ENCODE peak calls at places on chromosomes 5 and 9, in seven cellular contexts. E is IMR-90, C is H9, J is mammary epithelial cell, S is endodermal cell, X is fibroblast of lung, N is H1. B is an unnamed sample. For H3K27me3, the result is how much of the 10 kb centered on the place peaks cover.

GRCh38 chr5:74056789-74057164 is 430.8 kb downstream of the ARHGEF28 start:
- DNase-seq in N (no peak), S (peak), J (peak), E (peak), C (no peak), X (peak), B (peak)

GRCh38 chr5:31921852-31922305 is 252.2 kb downstream of the GOLPH3 start:
- DNase-seq in E (peak), C (no peak), J (peak), N (peak), X (peak), S (no peak), B (no peak)

GRCh38 chr9:23826120-23826629 is at the start of gene ELAVL2:
- DNase-seq in J (peak), S (peak), X (peak), C (peak), E (peak), N (peak), B (peak)

GRCh38 chr5:108858959-108859358 is 111.3 kb downstream of the FER start:
- DNase-seq in C (no peak), S (no peak), J (peak), X (peak), E (peak), N (no peak), B (no peak)

GRCh38 chr9:17881371-17881770 is 302.5 kb downstream of the SH3GL2 start:
- DNase-seq in X (no peak), N (no peak), S (no peak), J (no peak), E (no peak), C (no peak), B (no peak)

GRCh38 chr9:120612218-120612617 is 32.3 kb upstream of the CDK5RAP2 start:
- DNase-seq in X (no peak), S (no peak), N (no peak), J (no peak), C (no peak), E (peak), B (no peak)

GRCh38 chr5:79806741-79807140 is 117.1 kb downstream of the CMYA5 start:
- DNase-seq in J (no peak), X (no peak), E (no peak), S (no peak), N (no peak), C (no peak), B (no peak)

GRCh38 chr5:38556599-38557308 is at the start of gene LIFR:
- DNase-seq in N (no peak), X (peak), J (peak), S (peak), E (peak), C (peak), B (peak)

GRCh38 chr9:124855566-124855943 is 2.3 kb downstream of the WDR38 start:
- DNase-seq in J (no peak), S (no peak), N (no peak), X (no peak), E (no peak), C (no peak), B (no peak)

GRCh38 chr9:136105398-136106135 is 10.5 kb upstream of the NACC2 start:
- DNase-seq in C (peak), E (peak), X (peak), N (no peak), J (no peak), S (no peak), B (no peak)

GRCh38 chr9:131434673-131435072 is 40.8 kb downstream of the PRRC2B start:
- DNase-seq in E (no peak), N (no peak), J (no peak), X (no peak), C (no peak), S (no peak), B (no peak)

GRCh38 chr5:83467315-83468044 is 4.1 kb upstream of the VCAN start:
- DNase-seq in E (peak), S (no peak), J (no peak), N (no peak), X (peak), C (no peak), B (no peak)

GRCh38 chr5:119312403-119312802 is 43.4 kb upstream of the TNFAIP8 start:
- DNase-seq in C (no peak), J (no peak), S (peak), E (no peak), X (no peak), N (no peak), B (no peak)

GRCh38 chr9:121688149-121688680 is 36.8 kb downstream of the DAB2IP start:
- DNase-seq in J (no peak), X (no peak), S (no peak), C (no peak), E (no peak), N (no peak), B (no peak)

DNA sequence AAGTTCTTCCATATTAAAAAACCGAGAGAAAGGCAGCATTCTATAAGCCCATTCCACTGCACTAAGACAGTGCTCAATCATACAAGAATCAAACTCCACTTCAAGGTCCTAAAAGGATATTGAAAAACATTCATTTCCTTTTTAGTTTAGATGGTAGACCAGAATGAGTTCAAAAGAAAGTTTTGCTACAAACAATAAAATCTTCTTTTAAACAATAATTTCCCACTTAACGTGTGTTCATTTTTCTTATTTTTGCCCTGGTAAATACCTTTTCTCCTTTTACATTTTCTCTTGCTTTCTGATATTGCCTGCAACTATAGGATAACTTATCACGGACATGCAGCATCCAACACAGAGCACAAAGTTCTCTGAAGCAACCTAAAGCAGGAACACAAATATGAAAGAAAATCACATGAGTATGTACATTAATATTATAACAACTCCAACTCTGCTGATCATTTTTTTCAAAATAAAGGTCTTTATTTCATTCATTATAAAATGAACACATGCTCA is 61.7 kb downstream of the CPLANE1 start:
- DNase-seq in E (no peak), C (no peak), J (no peak), S (no peak), N (no peak), X (no peak), B (no peak)
- H3K27me3 ChIP-seq in E (under half), C (under half), J (under half), S (under half), N (under half), X (under half), B (under half)

DNA sequence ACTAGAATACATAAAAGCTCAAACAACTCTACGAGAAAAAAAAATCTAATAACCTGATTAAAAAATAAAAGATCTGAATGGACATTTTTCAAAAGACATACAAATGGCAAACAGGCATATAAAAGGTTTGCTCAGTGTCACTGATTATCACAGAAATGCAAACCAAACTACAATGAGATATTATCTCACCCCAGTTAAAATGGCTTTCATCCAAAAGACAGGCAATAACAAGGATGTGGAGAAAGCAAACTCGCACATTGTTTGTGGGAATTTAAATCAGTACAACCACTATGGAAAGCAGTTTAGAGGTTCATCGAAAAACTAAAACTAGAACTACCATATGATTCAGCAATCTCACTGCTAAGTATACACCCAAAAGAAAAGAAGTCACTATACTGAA is 20.8 kb downstream of the UGT3A2 start:
- DNase-seq in X (no peak), N (no peak), E (no peak), J (no peak), C (no peak), S (no peak), B (no peak)
- H3K9ac ChIP-seq in X (no peak), N (no peak), E (no peak), J (no peak), C (no peak), S (no peak), B (no peak)

DNA sequence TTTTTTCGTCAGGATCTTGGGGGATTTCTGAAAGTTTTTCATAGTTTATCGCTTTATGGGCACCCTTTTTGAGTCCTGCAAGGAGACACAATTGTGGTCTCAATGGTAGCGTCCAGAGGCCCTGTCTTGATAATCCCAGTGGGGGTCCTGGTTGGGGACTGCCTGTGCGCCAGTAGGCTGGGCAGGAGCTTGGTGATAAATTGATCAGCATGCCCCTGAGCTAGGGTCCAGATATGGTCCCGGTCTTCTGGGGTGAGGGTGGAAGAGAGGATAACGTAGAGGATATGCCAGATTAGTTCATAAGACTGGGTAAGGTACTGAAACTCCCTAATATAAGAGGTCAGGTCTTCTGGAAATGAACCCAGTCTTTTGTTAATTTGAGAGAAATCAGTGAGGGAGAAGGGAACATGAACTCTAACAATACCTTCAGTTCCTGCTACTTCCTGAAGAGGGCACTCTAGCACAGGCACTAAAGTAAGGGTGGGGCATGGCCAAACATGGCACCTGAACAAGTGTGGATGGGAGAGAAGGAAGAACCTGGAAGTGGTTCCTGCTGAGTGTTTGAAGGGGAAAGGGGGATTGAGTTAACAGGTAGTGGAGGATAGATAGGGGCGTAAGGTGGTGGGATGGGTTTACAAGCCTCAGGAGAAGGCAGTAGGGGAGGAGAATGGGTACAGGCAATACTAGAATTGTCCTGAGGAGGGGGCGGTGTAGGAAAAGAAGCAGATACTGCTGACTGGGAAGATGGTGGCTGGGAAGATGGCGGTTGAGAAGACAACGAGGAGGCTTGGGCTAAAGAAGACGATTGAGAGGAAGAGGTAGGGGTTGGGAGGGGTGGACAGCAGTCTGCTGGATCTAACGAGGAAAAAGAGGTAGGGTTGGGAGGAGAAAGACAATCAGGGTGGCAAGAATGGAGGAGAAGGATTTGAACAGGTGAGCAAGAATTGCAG is 33.8 kb upstream of the ANXA2R start:
- DNase-seq in X (peak), C (peak), N (no peak), S (peak), J (peak), E (peak), B (peak)
- TF ChIP-seq CTCF in X (peak), C (peak), N (peak), S (peak), J (peak), E (peak), B (peak)

DNA sequence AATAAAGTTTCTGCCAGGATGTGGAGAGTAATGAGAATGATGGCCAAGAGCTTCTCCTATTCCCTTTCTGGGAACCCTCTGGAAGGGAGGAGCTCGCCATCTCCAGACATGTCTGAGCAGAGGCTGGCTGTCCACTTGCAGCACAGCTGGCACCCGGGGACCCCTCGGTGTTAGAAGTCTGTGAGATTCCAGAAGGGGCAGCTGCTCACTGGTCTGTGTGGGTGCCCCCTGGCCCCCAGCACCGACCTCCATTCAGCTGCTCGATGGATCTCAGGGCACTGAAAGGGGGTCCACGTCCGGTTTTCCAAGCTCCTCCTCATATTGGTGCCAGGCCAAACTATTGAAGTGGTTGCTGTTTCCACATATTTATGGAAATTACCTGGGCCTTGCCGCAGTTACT is 3.6 kb upstream of the FAM163B start:
- DNase-seq in N (no peak), E (no peak), S (no peak), J (no peak), X (no peak), C (no peak), B (no peak)
- H3K27me3 ChIP-seq in N (under half), E (half or more), S (half or more), J (under half), X (under half), C (under half), B (under half)

DNA sequence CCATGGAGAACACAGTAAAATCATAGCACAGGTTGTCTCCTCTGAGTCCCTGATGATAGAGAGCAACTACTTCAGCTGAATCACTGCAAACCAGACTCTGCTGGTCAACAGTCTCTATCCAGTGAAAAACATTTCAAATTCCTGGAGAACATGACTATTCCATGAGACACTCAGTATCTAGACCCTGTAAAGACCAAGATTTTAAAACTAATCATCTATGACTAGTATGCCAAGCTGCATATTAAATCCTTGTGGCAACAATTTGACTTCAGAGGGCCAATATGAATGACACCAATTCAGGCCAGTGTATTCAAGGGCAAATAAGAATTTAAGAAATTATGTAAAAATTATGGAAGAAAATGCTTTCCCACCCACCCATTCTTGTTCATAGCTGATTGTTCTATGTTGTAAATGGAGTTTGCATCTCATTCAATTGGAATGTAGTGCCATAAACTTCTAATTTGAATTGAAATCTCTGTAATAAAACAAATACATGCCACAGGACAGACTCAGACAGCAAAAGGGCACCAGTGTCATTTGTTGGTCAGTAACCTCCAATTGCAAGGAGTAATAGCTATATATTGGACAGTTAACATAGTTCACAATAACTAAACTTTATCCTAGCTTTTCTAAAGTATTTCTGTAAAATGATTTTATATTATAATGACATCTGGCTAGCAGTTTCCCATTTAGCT is 80.1 kb upstream of the LPAR1 start:
- DNase-seq in C (no peak), N (no peak), E (peak), J (peak), S (no peak), X (peak), B (no peak)
- H3K9ac ChIP-seq in C (no peak), N (no peak), E (no peak), J (no peak), S (no peak), X (no peak), B (no peak)

GRCh38 chr5:129906177-129906887 is 2.1 kb downstream of the CHSY3 start:
- DNase-seq in E (no peak), N (no peak), J (peak), S (peak), X (peak), C (peak), B (peak)
- TF ChIP-seq CTCF in E (no peak), N (peak), J (no peak), S (no peak), X (no peak), C (no peak), B (no peak)

GRCh38 chr5:136200130-136200529 is 7.2 kb upstream of the SMIM32 start:
- DNase-seq in N (no peak), J (no peak), C (no peak), X (no peak), S (peak), E (no peak), B (peak)
- H3K27me3 ChIP-seq in N (under half), J (under half), C (half or more), X (under half), S (under half), E (under half), B (under half)

GRCh38 chr9:123262338-123262737 is 6.0 kb downstream of the STRBP start:
- DNase-seq in J (no peak), N (no peak), C (no peak), S (no peak), X (no peak), E (no peak), B (no peak)
- H3K9ac ChIP-seq in J (no peak), N (no peak), C (no peak), S (no peak), X (no peak), E (no peak), B (no peak)

GRCh38 chr9:89825648-89826047 is 220.8 kb downstream of the GADD45G start:
- DNase-seq in X (no peak), E (no peak), S (peak), J (no peak), C (no peak), N (no peak), B (no peak)

GRCh38 chr9:89820337-89820736 is 215.5 kb downstream of the GADD45G start:
- DNase-seq in S (peak), J (no peak), X (no peak), E (no peak), C (no peak), N (no peak), B (no peak)

GRCh38 chr9:89821081-89821480 is 216.3 kb downstream of the GADD45G start:
- DNase-seq in C (peak), E (no peak), S (peak), N (no peak), X (no peak), J (peak), B (no peak)

GRCh38 chr9:89822996-89823395 is 218.2 kb downstream of the GADD45G start:
- DNase-seq in J (no peak), S (peak), C (no peak), N (no peak), E (no peak), X (no peak), B (no peak)

DNA sequence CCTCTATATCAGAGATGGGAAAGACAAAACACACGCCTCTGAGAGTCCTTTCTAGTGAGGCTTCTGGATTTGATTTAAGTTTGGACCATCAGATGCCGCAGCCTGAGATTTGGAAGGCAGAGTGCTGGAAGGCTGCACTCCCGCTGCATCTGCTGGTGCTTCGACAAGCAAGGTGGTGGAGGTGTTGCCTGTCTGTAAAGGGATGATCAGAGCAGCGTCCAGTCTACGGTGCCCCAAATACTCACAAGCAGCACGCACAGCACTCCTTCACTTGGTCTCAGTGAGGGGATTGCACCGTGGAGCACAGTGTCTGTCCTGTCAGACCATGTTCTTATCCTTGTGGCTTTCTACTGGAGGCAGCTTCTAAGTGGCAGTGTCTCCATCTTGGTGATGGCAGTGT is 221.4 kb downstream of the GADD45G start:
- DNase-seq in N (no peak), J (no peak), C (no peak), S (peak), X (no peak), E (no peak), B (no peak)
- TF ChIP-seq CTCF in N (no peak), J (no peak), C (no peak), S (no peak), X (no peak), E (no peak), B (no peak)